ENCODE peak calls at places on chromosome 14, in eight cellular contexts. Z, R, P, O, F, K, T and X are unnamed samples.

GRCh38 chr14:41604793-41605534 is 1.7 kb upstream of the LRFN5 start:
- DNase-seq in Z (no peak), T (no peak), P (no peak), F (peak; percentile 65), R (no peak), O (no peak), K (no peak), X (no peak)

GRCh38 chr14:36625014-36625413 is 36.6 kb upstream of the PAX9 start:
- DNase-seq in F (no peak), P (no peak), Z (no peak), R (no peak), K (no peak), O (no peak), T (no peak), X (no peak)

GRCh38 chr14:39097159-39097558 is 5.9 kb downstream of the SEC23A start:
- DNase-seq in R (no peak), O (no peak), F (no peak), T (no peak), P (no peak), K (no peak), Z (peak; percentile 23), X (no peak)

GRCh38 chr14:105860615-105861580 is 334.5 kb downstream of the TMEM121 start:
- DNase-seq in R (no peak), F (no peak), O (no peak), P (no peak), T (no peak), Z (peak; percentile 6), K (no peak), X (no peak)

GRCh38 chr14:50910495-50911420 is 33.5 kb downstream of the PYGL start:
- DNase-seq in F (no peak), T (no peak), O (no peak), R (no peak), K (no peak), P (no peak), Z (no peak), X (no peak)

GRCh38 chr14:54440870-54441868 is at the start of gene CNIH1:
- DNase-seq in P (peak; percentile 49), T (peak; percentile 98), O (peak; percentile 90), K (peak; percentile 91), Z (peak; percentile 97), R (peak; percentile 95), F (peak; percentile 80), X (peak; percentile 93)

GRCh38 chr14:33435911-33436310 is 497.2 kb downstream of the NPAS3 start:
- DNase-seq in O (no peak), T (peak; percentile 73), K (no peak), R (no peak), P (peak; percentile 11), Z (no peak), F (no peak), X (no peak)

GRCh38 chr14:58947816-58948440 is 240.5 kb upstream of the DAAM1 start:
- DNase-seq in Z (no peak), O (no peak), R (no peak), P (no peak), T (no peak), K (no peak), F (no peak), X (no peak)

GRCh38 chr14:26017270-26017669 is 580.6 kb downstream of the NOVA1 start:
- DNase-seq in Z (no peak), T (no peak), K (no peak), O (no peak), R (no peak), P (no peak), F (no peak), X (no peak)

GRCh38 chr14:54564071-54564798 is 2.7 kb upstream of the SAMD4A start:
- DNase-seq in T (no peak), K (peak; percentile 2), Z (peak; percentile 38), F (peak; percentile 25), O (no peak), P (no peak), R (peak; percentile 64), X (no peak)

GRCh38 chr14:85273099-85273677 is 256.8 kb upstream of the FLRT2 start:
- DNase-seq in K (no peak), P (no peak), T (peak; percentile 12), F (no peak), Z (no peak), R (no peak), O (no peak), X (no peak)

GRCh38 chr14:58368951-58369350 is 26.8 kb upstream of the TOMM20L start:
- DNase-seq in F (no peak), P (no peak), R (no peak), O (no peak), Z (no peak), K (no peak), T (no peak), X (no peak)